ENCODE peak calls at places on chromosomes 5 and 9, in six cellular contexts. N is left lung; X is dorsolateral prefrontal cortex; H is PC-3; G is brain microvascular endothelial cell; B is CD8-positive, alpha-beta T cell. T is an unnamed sample.

GRCh38 chr9:32376295-32376694 is 8.1 kb upstream of the ACO1 start:
- DNase-seq in N (no peak), X (no peak), H (no peak), G (no peak), B (no peak), T (no peak)

GRCh38 chr5:176792584-176793342 is 17.6 kb upstream of the UNC5A start:
- DNase-seq in N (no peak), X (no peak), H (no peak), G (no peak), B (no peak), T (no peak)

GRCh38 chr9:109780453-109781033 is 545 bp downstream of the PALM2AKAP2 start:
- DNase-seq in N (no peak), X (no peak), H (peak; percentile 2), G (no peak), B (no peak), T (no peak)

GRCh38 chr9:34403554-34404380 is 27.1 kb upstream of the MYORG start:
- DNase-seq in N (peak; percentile 53), X (peak; percentile 81), H (peak; percentile 76), G (peak; percentile 57), B (no peak), T (no peak)

GRCh38 chr5:113523168-113523567 is 9.7 kb downstream of the YTHDC2 start:
- DNase-seq in N (no peak), X (no peak), H (no peak), G (no peak), B (no peak), T (no peak)

GRCh38 chr5:91061094-91061493 is 322.0 kb downstream of the ARRDC3 start:
- DNase-seq in N (no peak), X (no peak), H (no peak), G (no peak), B (no peak), T (no peak)

GRCh38 chr5:10343486-10343885 is 10.0 kb upstream of the MARCHF6 start:
- DNase-seq in N (no peak), X (no peak), H (peak; percentile 33), G (no peak), B (no peak), T (no peak)

GRCh38 chr9:97813072-97813471 is 40.0 kb upstream of the FOXE1 start:
- DNase-seq in N (no peak), X (no peak), H (no peak), G (no peak), B (no peak), T (no peak)

GRCh38 chr9:112945620-112946208 is 55.0 kb upstream of the SLC46A2 start:
- DNase-seq in N (no peak), X (no peak), H (peak; percentile 17), G (no peak), B (no peak), T (peak; percentile 5)

GRCh38 chr5:151671979-151672378 is 14.7 kb downstream of the SPARC start:
- DNase-seq in N (no peak), X (no peak), H (no peak), G (no peak), B (no peak), T (no peak)

GRCh38 chr5:128854931-128855330 is 110.4 kb upstream of the SLC27A6 start:
- DNase-seq in N (no peak), X (no peak), H (no peak), G (no peak), B (no peak), T (no peak)

GRCh38 chr9:5531251-5531972 is 21.1 kb downstream of the PDCD1LG2 start:
- DNase-seq in N (no peak), X (no peak), H (no peak), G (no peak), B (no peak), T (no peak)

GRCh38 chr9:129697111-129697955 is 31.9 kb downstream of the PRRX2 start:
- DNase-seq in N (peak; percentile 41), X (no peak), H (peak; percentile 6), G (peak; percentile 45), B (no peak), T (no peak)

GRCh38 chr5:65802820-65803219 is 80.8 kb downstream of the NLN start:
- DNase-seq in N (no peak), X (no peak), H (no peak), G (no peak), B (no peak), T (no peak)

GRCh38 chr5:151855701-151856100 is 69.0 kb downstream of the GLRA1 start:
- DNase-seq in N (no peak), X (no peak), H (no peak), G (no peak), B (no peak), T (no peak)

GRCh38 chr5:69364414-69364813 is 4.9 kb downstream of the AK6 start:
- DNase-seq in N (no peak), X (no peak), H (peak; percentile 37), G (peak; percentile 13), B (no peak), T (no peak)

GRCh38 chr9:105127863-105128220 is 116.6 kb upstream of the SLC44A1 start:
- DNase-seq in N (no peak), X (no peak), H (peak; percentile 28), G (peak; percentile 71), B (peak; percentile 27), T (peak; percentile 23)

GRCh38 chr9:80787636-80788035 is 901.7 kb downstream of the TLE1 start:
- DNase-seq in N (no peak), X (no peak), H (peak; percentile 60), G (no peak), B (no peak), T (no peak)

GRCh38 chr5:132822650-132823480 is 7.6 kb downstream of the SHROOM1 start:
- DNase-seq in N (no peak), X (no peak), H (no peak), G (no peak), B (no peak), T (peak; percentile 48)

GRCh38 chr9:136175745-136176290 is 29.1 kb downstream of the LHX3 start:
- DNase-seq in N (no peak), X (no peak), H (no peak), G (no peak), B (no peak), T (no peak)

GRCh38 chr9:121261107-121261460 is 6.9 kb upstream of the GSN start:
- DNase-seq in N (no peak), X (peak; percentile 88), H (no peak), G (no peak), B (no peak), T (no peak)

GRCh38 chr5:39411051-39411450 is 13.7 kb downstream of the DAB2 start:
- DNase-seq in N (no peak), X (no peak), H (peak; percentile 85), G (no peak), B (no peak), T (no peak)

GRCh38 chr5:96835727-96836126 is 28.0 kb upstream of the ERAP1 start:
- DNase-seq in N (no peak), X (no peak), H (peak; percentile 20), G (no peak), B (no peak), T (no peak)
- H3K4me3 ChIP-seq in N (no peak overlapping the region), X (no peak overlapping the region), H (no peak overlapping the region), G (no peak overlapping the region), B (no peak overlapping the region), T (no peak overlapping the region)

GRCh38 chr9:101739311-101739710 is 864 bp upstream of the GRIN3A start:
- DNase-seq in N (no peak), X (no peak), H (no peak), G (no peak), B (no peak), T (no peak)
- H3K27me3 ChIP-seq in N (peaks cover 68% of the 10 kb centered on the region), X (peaks cover 64% of the 10 kb centered on the region), H (peaks cover 46% of the 10 kb centered on the region), G (peaks cover 30% of the 10 kb centered on the region), B (no peaks in the 10 kb centered on the region), T (no peaks in the 10 kb centered on the region)

GRCh38 chr5:137921931-137922330 is 32.7 kb downstream of the PKD2L2 start:
- DNase-seq in N (no peak), X (no peak), H (peak; percentile 41), G (peak; percentile 14), B (no peak), T (no peak)

DNA sequence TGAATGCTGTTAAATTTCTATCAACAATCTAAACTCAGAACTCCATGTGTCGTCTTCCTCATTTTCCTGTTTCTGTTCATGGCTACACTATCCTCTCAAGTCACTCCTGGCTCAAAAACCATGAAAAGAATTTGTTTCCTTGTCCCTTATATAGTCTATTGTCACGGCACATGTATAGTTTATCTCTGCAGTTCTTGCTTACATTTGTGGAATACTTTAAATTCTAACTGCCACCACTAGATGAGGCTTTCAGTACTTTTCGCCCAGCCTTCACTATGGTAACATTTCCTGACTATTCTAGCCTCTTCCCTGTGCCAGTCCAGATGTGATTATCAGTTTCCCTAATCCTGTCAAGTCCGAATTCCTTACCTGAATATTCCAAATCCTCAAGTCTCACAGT is 34.6 kb downstream of the PKD2L2 start:
- DNase-seq in N (no peak), X (no peak), H (no peak), G (no peak), B (no peak), T (no peak)
- TF ChIP-seq CTCF in N (no peak), X (no peak), H (no peak), G (peak; percentile 14), B (no peak), T (no peak)

GRCh38 chr5:59588922-59589321 is 304.6 kb downstream of the PDE4D start:
- DNase-seq in N (no peak), X (no peak), H (peak; percentile 23), G (peak; percentile 56), B (no peak), T (no peak)
- H3K4me3 ChIP-seq in N (no peak overlapping the region), X (peak overlapping the region; percentile 58), H (no peak overlapping the region), G (no peak overlapping the region), B (no peak overlapping the region), T (no peak overlapping the region)

GRCh38 chr5:170249360-170249759 is 16.6 kb downstream of the C5orf58 start:
- DNase-seq in N (no peak), X (no peak), H (no peak), G (no peak), B (no peak), T (no peak)
- H3K27me3 ChIP-seq in N (no peaks in the 10 kb centered on the region), X (no peaks in the 10 kb centered on the region), H (peaks cover 67% of the 10 kb centered on the region), G (peaks cover 4% of the 10 kb centered on the region), B (no peaks in the 10 kb centered on the region), T (no peaks in the 10 kb centered on the region)

DNA sequence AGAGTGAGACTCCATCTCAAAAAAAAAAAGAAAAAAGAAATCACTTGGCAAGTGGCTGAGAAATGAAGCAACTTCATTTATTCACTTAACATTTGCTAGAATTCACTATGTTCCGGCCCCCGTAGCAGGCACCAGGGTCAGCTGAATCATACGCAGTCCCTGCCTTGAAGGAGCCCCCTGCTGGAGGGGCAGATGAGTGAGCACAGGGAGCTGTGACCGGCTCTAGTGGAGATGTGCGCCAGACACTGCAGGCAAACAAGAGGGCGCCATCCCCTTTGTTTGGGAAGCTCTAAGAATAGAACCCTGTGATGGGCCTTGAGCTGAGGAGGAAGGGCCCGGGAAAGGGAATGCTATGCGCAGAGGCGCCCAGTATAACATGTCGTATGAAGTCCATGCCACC is 20.2 kb upstream of the RPL26L1 start:
- DNase-seq in N (no peak), X (no peak), H (peak; percentile 27), G (no peak), B (no peak), T (no peak)
- TF ChIP-seq CTCF in N (no peak), X (no peak), H (peak; percentile 68), G (peak; percentile 68), B (no peak), T (peak; percentile 44)